ENCODE peak calls at places on chromosomes 11 and 22, in six cellular contexts. J, N, L, G, D and V are unnamed samples.
A peak's percentile ranks its signal among the peaks of the same experiment; 100 is the strongest.

GRCh38 chr11:35364101-35364780 is 55.1 kb downstream of the SLC1A2 start:
- DNase-seq in N (peak; percentile 29), L (no peak), J (no peak), G (no peak), D (no peak), V (no peak)

GRCh38 chr11:67409781-67410368 is 5.6 kb upstream of the CARNS1 start:
- DNase-seq in G (peak; percentile 31), N (peak; percentile 33), J (no peak), L (peak; percentile 61), D (peak; percentile 80), V (no peak)

GRCh38 chr11:116611998-116612620 is 160.7 kb downstream of the BUD13 start:
- DNase-seq in G (no peak), L (no peak), J (no peak), N (no peak), D (no peak), V (no peak)

GRCh38 chr22:30947821-30948454 is 20.6 kb downstream of the MORC2 start:
- DNase-seq in G (peak; percentile 15), L (peak; percentile 26), N (peak; percentile 16), D (no peak), J (peak; percentile 38), V (peak; percentile 68)

GRCh38 chr11:118211006-118211405 is 13.8 kb downstream of the JAML start:
- DNase-seq in G (no peak), J (no peak), L (no peak), D (peak; percentile 57), N (no peak), V (no peak)

GRCh38 chr11:76781046-76781801 is 1.9 kb upstream of the TSKU start:
- DNase-seq in D (no peak), L (peak; percentile 89), N (no peak), J (no peak), G (no peak), V (no peak)

GRCh38 chr11:95545116-95545875 is 244.3 kb downstream of the FAM76B start:
- DNase-seq in J (no peak), D (no peak), G (peak; percentile 27), N (peak; percentile 2), L (no peak), V (no peak)

GRCh38 chr11:20962581-20962980 is 293.2 kb downstream of the NELL1 start:
- DNase-seq in G (no peak), D (no peak), J (no peak), N (no peak), L (no peak), V (no peak)

GRCh38 chr22:38754247-38755154 is 1.3 kb downstream of the SUN2 start:
- DNase-seq in L (peak; percentile 67), N (no peak), J (no peak), D (peak; percentile 60), G (no peak), V (peak; percentile 93)

GRCh38 chr11:126387856-126388255 is 32.4 kb downstream of the ST3GAL4 start:
- DNase-seq in N (no peak), G (no peak), J (no peak), D (no peak), L (no peak), V (peak; percentile 62)

GRCh38 chr22:46012881-46013281 is 35.9 kb upstream of the WNT7B start:
- DNase-seq in G (no peak), J (peak; percentile 20), L (no peak), D (no peak), N (no peak), V (no peak)

GRCh38 chr22:48677168-48677520 is 1150.5 kb downstream of the BRD1 start:
- DNase-seq in G (no peak), J (no peak), L (no peak), D (no peak), N (no peak), V (no peak)

GRCh38 chr22:49966041-49966715 is 5.6 kb downstream of the PIM3 start:
- DNase-seq in G (no peak), D (peak; percentile 49), L (no peak), J (peak; percentile 30), N (no peak), V (no peak)

GRCh38 chr11:477042-477715 is 27.1 kb downstream of the PTDSS2 start:
- DNase-seq in D (no peak), G (no peak), L (no peak), J (peak; percentile 16), N (no peak), V (no peak)

GRCh38 chr22:40789131-40789530 is 30.0 kb downstream of the SLC25A17 start:
- DNase-seq in L (no peak), N (no peak), D (no peak), G (no peak), J (no peak), V (no peak)

GRCh38 chr22:24512043-24512442 is 16.9 kb downstream of the UPB1 start:
- DNase-seq in G (no peak), N (no peak), D (no peak), L (no peak), J (no peak), V (no peak)

GRCh38 chr11:13679768-13680167 is 11.3 kb downstream of the FAR1 start:
- DNase-seq in J (no peak), G (no peak), L (no peak), N (no peak), D (no peak), V (no peak)

GRCh38 chr11:61173456-61173855 is 12.2 kb upstream of the VPS37C start:
- DNase-seq in L (peak; percentile 41), D (no peak), J (no peak), G (peak; percentile 21), N (no peak), V (peak; percentile 57)

GRCh38 chr11:5178046-5178837 is 22.2 kb downstream of the OR51V1 start:
- DNase-seq in J (no peak), G (no peak), L (no peak), D (no peak), N (no peak), V (no peak)

GRCh38 chr22:42721045-42721434 is 370 bp upstream of the A4GALT start:
- DNase-seq in J (no peak), L (no peak), D (no peak), N (no peak), G (no peak), V (peak; percentile 26)

GRCh38 chr11:134340354-134340964 is 8.7 kb downstream of the GLB1L2 start:
- DNase-seq in D (no peak), G (no peak), L (no peak), J (no peak), N (no peak), V (no peak)

GRCh38 chr11:20474176-20474950 is 86.8 kb downstream of the PRMT3 start:
- DNase-seq in D (no peak), N (no peak), G (no peak), J (no peak), L (no peak), V (peak; percentile 67)

GRCh38 chr11:7571640-7572000 is 57.8 kb downstream of the PPFIBP2 start:
- DNase-seq in J (peak; percentile 70), D (peak; percentile 88), N (peak; percentile 51), G (peak; percentile 66), L (peak; percentile 76), V (peak; percentile 11)

GRCh38 chr22:32055069-32055468 is 12.0 kb downstream of the SLC5A1 start:
- DNase-seq in L (no peak), N (no peak), G (no peak), J (no peak), D (no peak), V (peak; percentile 79)

GRCh38 chr11:119592642-119593041 is 136.4 kb downstream of the NECTIN1 start:
- DNase-seq in D (no peak), N (no peak), L (no peak), G (no peak), J (no peak), V (no peak)

GRCh38 chr11:67538306-67538705 is 15.1 kb upstream of the CABP2 start:
- DNase-seq in N (no peak), D (no peak), L (no peak), G (no peak), J (no peak), V (no peak)

GRCh38 chr11:75793966-75794365 is 21.0 kb upstream of the UVRAG start:
- DNase-seq in J (no peak), N (no peak), G (no peak), L (no peak), D (no peak), V (no peak)

GRCh38 chr11:2737226-2737590 is 37.4 kb upstream of the KCNQ1OT1 start:
- DNase-seq in J (no peak), G (no peak), N (no peak), L (no peak), D (no peak), V (no peak)

GRCh38 chr11:103367650-103368049 is 258.4 kb downstream of the DYNC2H1 start:
- DNase-seq in J (no peak), G (no peak), D (no peak), N (no peak), L (no peak), V (no peak)

GRCh38 chr11:77211040-77211451 is 83.0 kb downstream of the MYO7A start:
- DNase-seq in N (no peak), G (no peak), J (peak; percentile 6), L (no peak), D (no peak), V (no peak)

GRCh38 chr22:38967451-38968450 is 10.3 kb downstream of the APOBEC3A start:
- DNase-seq in D (no peak), L (no peak), G (peak; percentile 36), N (no peak), J (no peak), V (no peak)

GRCh38 chr11:65639623-65640482 is 2.0 kb downstream of the SIPA1 start:
- DNase-seq in L (no peak), J (no peak), D (no peak), G (no peak), N (no peak), V (no peak)

GRCh38 chr11:43789700-43790443 is 90.8 kb upstream of the ALKBH3 start:
- DNase-seq in N (peak; percentile 22), D (no peak), J (no peak), G (no peak), L (no peak), V (no peak)

GRCh38 chr11:75298191-75298590 is 53.3 kb downstream of the ARRB1 start:
- DNase-seq in J (no peak), L (no peak), N (no peak), D (no peak), G (no peak), V (no peak)

GRCh38 chr22:43995057-43995685 is 28.9 kb upstream of the PARVB start:
- DNase-seq in J (no peak), N (no peak), G (no peak), D (no peak), L (no peak), V (no peak)
- TF ChIP-seq JUND in J (no peak), N (no peak), G (no peak), D (no peak), L (no peak), V (no peak)

GRCh38 chr11:24496728-24497396 is at the start of gene LUZP2:
- DNase-seq in J (peak; percentile 73), N (no peak), L (no peak), D (peak; percentile 66), G (no peak), V (no peak)

GRCh38 chr11:24496371-24496727 is 504 bp upstream of the LUZP2 start:
- DNase-seq in D (no peak), G (no peak), J (no peak), L (no peak), N (no peak), V (no peak)
- TF ChIP-seq JUND in D (no peak), G (no peak), J (no peak), L (no peak), N (no peak), V (no peak)

GRCh38 chr11:37973926-37974325 is 1375.9 kb upstream of the RAG2 start:
- DNase-seq in N (no peak), L (no peak), J (no peak), G (no peak), D (no peak), V (no peak)
- TF ChIP-seq JUND in N (no peak), L (no peak), J (no peak), G (no peak), D (no peak), V (no peak)

GRCh38 chr11:112965601-112966125 is 4.4 kb downstream of the NCAM1 start:
- DNase-seq in G (no peak), L (no peak), J (no peak), N (no peak), D (no peak), V (no peak)
- TF ChIP-seq JUND in G (no peak), L (no peak), J (no peak), N (no peak), D (no peak), V (no peak)